ENCODE peak calls at places on chromosomes 1 and 21, in four cellular contexts. M is H9, T is sigmoid colon, Q is small intestine. V is an unnamed sample.

GRCh38 chr1:174769961-174770549 is 229.7 kb upstream of the CACYBP start:
- DNase-seq in M (no peak), Q (peak; percentile 54), T (no peak), V (no peak)

GRCh38 chr1:200776949-200777348 is 38.3 kb downstream of the CAMSAP2 start:
- DNase-seq in M (no peak), Q (peak; percentile 46), T (no peak), V (no peak)

GRCh38 chr1:111290640-111291039 is at the start of gene CHIA:
- DNase-seq in T (no peak), M (no peak), Q (no peak), V (no peak)

GRCh38 chr1:85596531-85596930 is 16.0 kb downstream of the CCN1 start:
- DNase-seq in T (no peak), Q (no peak), M (no peak), V (no peak)

GRCh38 chr1:24151175-24151533 is 8.2 kb upstream of the IL22RA1 start:
- DNase-seq in Q (peak; percentile 93), M (peak; percentile 96), T (no peak), V (no peak)

GRCh38 chr21:26846036-26846931 is 1.1 kb upstream of the ADAMTS1 start:
- DNase-seq in M (peak; percentile 81), T (peak; percentile 94), Q (peak; percentile 9), V (no peak)

GRCh38 chr21:46599251-46599572 is 5.7 kb downstream of the S100B start:
- DNase-seq in M (no peak), T (no peak), Q (no peak), V (no peak)

GRCh38 chr1:6788946-6789345 is 3.7 kb downstream of the CAMTA1 start:
- DNase-seq in M (no peak), T (no peak), Q (no peak), V (no peak)

GRCh38 chr21:34814529-34814951 is 145.7 kb downstream of the CLIC6 start:
- DNase-seq in M (no peak), T (no peak), Q (no peak), V (no peak)

GRCh38 chr1:235430991-235431390 is 63.8 kb downstream of the TBCE start:
- DNase-seq in M (no peak), Q (no peak), T (no peak), V (no peak)

GRCh38 chr1:16236091-16236494 is 890 bp downstream of the CPLANE2 start:
- DNase-seq in T (peak; percentile 67), M (no peak), Q (peak; percentile 68), V (peak; percentile 34)

GRCh38 chr1:65998763-65999583 is 206.3 kb downstream of the PDE4B start:
- DNase-seq in M (no peak), T (no peak), Q (no peak), V (no peak)

GRCh38 chr1:115838426-115838804 is 2.5 kb downstream of the NHLH2 start:
- DNase-seq in M (peak; percentile 55), Q (no peak), T (no peak), V (no peak)

GRCh38 chr1:159916240-159917051 is 8.9 kb downstream of the TAGLN2 start:
- DNase-seq in M (no peak), T (no peak), Q (peak; percentile 77), V (no peak)

GRCh38 chr1:167132306-167133010 is 38.6 kb downstream of the STYXL2 start:
- DNase-seq in Q (no peak), T (no peak), M (no peak), V (no peak)

GRCh38 chr1:184888505-184888904 is 85.8 kb downstream of the NIBAN1 start:
- DNase-seq in Q (no peak), T (no peak), M (no peak), V (no peak)

GRCh38 chr1:25861316-25862286 is 2.3 kb upstream of the AUNIP start:
- DNase-seq in T (no peak), M (no peak), Q (no peak), V (no peak)

GRCh38 chr1:166111430-166111829 is 55.4 kb downstream of the FAM78B start:
- DNase-seq in T (no peak), M (no peak), Q (no peak), V (no peak)

GRCh38 chr1:17531682-17532487 is 7.6 kb upstream of the ARHGEF10L start:
- DNase-seq in Q (peak; percentile 61), T (peak; percentile 97), M (no peak), V (no peak)

GRCh38 chr1:151368000-151368744 is 4.3 kb downstream of the SELENBP1 start:
- DNase-seq in M (no peak), Q (no peak), T (no peak), V (no peak)

GRCh38 chr1:55310517-55310927 is 95.4 kb upstream of the USP24 start:
- DNase-seq in T (no peak), Q (no peak), M (no peak), V (no peak)

GRCh38 chr1:34500451-34500850 is 254.4 kb upstream of the GJB5 start:
- DNase-seq in Q (no peak), T (no peak), M (peak; percentile 60), V (no peak)

DNA sequence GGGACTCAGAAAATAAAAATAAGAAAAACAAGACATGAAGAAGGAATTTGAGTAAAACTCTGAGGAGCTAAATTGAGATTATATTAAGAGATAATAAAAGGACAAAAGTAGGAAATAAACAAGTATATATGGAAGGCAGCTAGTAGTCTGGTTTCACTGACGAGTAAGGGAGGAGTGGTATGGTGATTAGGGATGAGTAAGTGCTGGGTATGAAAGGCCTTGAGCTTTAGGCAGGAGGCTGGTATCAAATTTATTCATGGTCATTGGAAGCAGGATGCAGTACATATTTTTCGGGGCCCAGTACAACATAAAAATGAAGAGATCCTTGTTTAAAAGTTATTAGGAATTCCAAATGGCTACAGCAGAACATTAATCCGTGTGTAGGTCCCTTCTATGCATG is 789.7 kb upstream of the PRMT6 start:
- DNase-seq in M (no peak), Q (no peak), T (no peak), V (no peak)
- H3K27ac ChIP-seq in M (no peak overlapping the region), Q (no peak overlapping the region), T (no peak overlapping the region), V (no peak overlapping the region)

GRCh38 chr1:154499446-154499845 is 2.6 kb upstream of the TDRD10 start:
- DNase-seq in Q (no peak), M (no peak), T (no peak), V (no peak)
- H3K27me3 ChIP-seq in Q (peaks cover 2% of the 10 kb centered on the region), M (peaks cover 42% of the 10 kb centered on the region), T (peaks cover 93% of the 10 kb centered on the region), V (peaks cover 25% of the 10 kb centered on the region)

GRCh38 chr1:83756984-83757717 is 241.8 kb downstream of the TTLL7 start:
- DNase-seq in Q (no peak), T (no peak), M (no peak), V (no peak)

GRCh38 chr1:83746234-83746633 is 252.7 kb downstream of the TTLL7 start:
- DNase-seq in M (no peak), Q (peak; percentile 16), T (no peak), V (no peak)

GRCh38 chr1:83747853-83748482 is 251.0 kb downstream of the TTLL7 start:
- DNase-seq in Q (no peak), M (no peak), T (no peak), V (no peak)

GRCh38 chr1:83751602-83752001 is 247.3 kb downstream of the TTLL7 start:
- DNase-seq in Q (no peak), M (no peak), T (no peak), V (no peak)
- H3K27ac ChIP-seq in Q (no peak overlapping the region), M (no peak overlapping the region), T (no peak overlapping the region), V (no peak overlapping the region)

GRCh38 chr1:9605946-9606455 is 17.3 kb downstream of the TMEM201 start:
- DNase-seq in T (no peak), Q (no peak), M (no peak), V (no peak)
- H3K27me3 ChIP-seq in T (no peaks in the 10 kb centered on the region), Q (no peaks in the 10 kb centered on the region), M (no peaks in the 10 kb centered on the region), V (no peaks in the 10 kb centered on the region)

V was measured in effector memory CD4-positive, alpha-beta T cell.